ENCODE peak calls at places on chromosomes 2 and 18, in five cellular contexts. Y is Calu3; F is naive thymus-derived CD8-positive, alpha-beta T cell; L is Daoy; R is NCI-H2029 treated with DMSO at 0.1 percent for 48 hours. T is an unnamed sample.

GRCh38 chr2:200761168-200761715 is 50.5 kb upstream of the BZW1 start:
- DNase-seq in L (peak; percentile 52), F (no peak), R (no peak), Y (no peak), T (no peak)

GRCh38 chr2:160241251-160242137 is 41.4 kb upstream of the ITGB6 start:
- DNase-seq in R (peak; percentile 35), L (peak; percentile 90), F (no peak), Y (peak; percentile 85), T (no peak)

GRCh38 chr2:141331127-141331526 is 799.7 kb downstream of the LRP1B start:
- DNase-seq in Y (no peak), R (no peak), L (no peak), F (no peak), T (no peak)

GRCh38 chr18:46750626-46751025 is 6.2 kb downstream of the ST8SIA5 start:
- DNase-seq in R (no peak), L (no peak), Y (no peak), F (no peak), T (no peak)

GRCh38 chr18:2979027-2979570 is 33.8 kb downstream of the LPIN2 start:
- DNase-seq in L (no peak), Y (peak; percentile 45), R (no peak), F (no peak), T (no peak)

GRCh38 chr18:10892801-10893595 is 256.4 kb downstream of the PIEZO2 start:
- DNase-seq in R (no peak), L (no peak), F (no peak), Y (no peak), T (no peak)

GRCh38 chr2:56801214-56801613 is 617.4 kb downstream of the CCDC85A start:
- DNase-seq in Y (no peak), F (no peak), L (no peak), R (no peak), T (no peak)

GRCh38 chr2:111918383-111918806 is 20.0 kb downstream of the MERTK start:
- DNase-seq in Y (no peak), F (no peak), R (no peak), L (peak; percentile 36), T (no peak)

GRCh38 chr2:114550895-114551793 is 108.7 kb downstream of the DPP10 start:
- DNase-seq in R (peak; percentile 1), L (no peak), Y (peak; percentile 71), F (peak; percentile 3), T (no peak)

GRCh38 chr2:188452084-188452483 is 160.4 kb downstream of the GULP1 start:
- DNase-seq in L (no peak), Y (no peak), F (no peak), R (no peak), T (no peak)

GRCh38 chr2:42098571-42099430 is 51.0 kb downstream of the PKDCC start:
- DNase-seq in F (peak; percentile 34), Y (no peak), R (no peak), L (no peak), T (peak; percentile 31)

GRCh38 chr2:239545741-239546392 is 145.0 kb upstream of the HDAC4 start:
- DNase-seq in F (no peak), R (no peak), Y (no peak), L (no peak), T (no peak)

GRCh38 chr2:161139098-161139987 is 20.9 kb upstream of the TANK start:
- DNase-seq in R (no peak), L (peak; percentile 67), F (no peak), Y (no peak), T (no peak)

GRCh38 chr2:20616341-20616871 is 34.5 kb downstream of the HS1BP3 start:
- DNase-seq in Y (no peak), R (no peak), F (no peak), L (no peak), T (no peak)